ENCODE peak calls at places on chromosomes 13 and 19, in eight cellular contexts. D, S, F, M, E, I, L and H are unnamed samples.

GRCh38 chr19:52221031-52221430 is 31.2 kb downstream of the PPP2R1A start:
- DNase-seq in M (no peak), I (no peak), S (no peak), D (no peak), E (no peak), L (no peak), F (no peak), H (no peak)

GRCh38 chr13:39417643-39418042 is 185.3 kb downstream of the LHFPL6 start:
- DNase-seq in E (no peak), M (no peak), S (peak), D (no peak), I (no peak), L (no peak), F (no peak), H (no peak)

GRCh38 chr19:48480151-48480475 is 10.9 kb downstream of the CYTH2 start:
- DNase-seq in D (no peak), M (no peak), S (no peak), I (no peak), F (peak), L (no peak), E (peak), H (peak)

GRCh38 chr19:45146251-45146650 is 14.5 kb downstream of the NKPD1 start:
- DNase-seq in E (no peak), M (no peak), D (peak), L (no peak), S (no peak), I (no peak), F (no peak), H (no peak)

GRCh38 chr19:48244289-48244688 is 11.4 kb downstream of the CARD8 start:
- DNase-seq in F (no peak), L (no peak), D (no peak), M (no peak), I (no peak), E (no peak), S (no peak), H (no peak)

GRCh38 chr13:99657848-99658265 is 156.6 kb downstream of the TM9SF2 start:
- DNase-seq in M (peak), F (peak), L (no peak), I (peak), D (no peak), E (peak), S (no peak), H (no peak)

GRCh38 chr13:89688908-89689307 is 1658.6 kb upstream of the MIR17HG start:
- DNase-seq in D (no peak), E (no peak), L (no peak), I (no peak), M (peak), S (peak), F (peak), H (no peak)

GRCh38 chr13:23848019-23848418 is 41.2 kb downstream of the MIPEP start:
- DNase-seq in F (no peak), S (no peak), M (no peak), E (no peak), L (no peak), D (no peak), I (no peak), H (no peak)

GRCh38 chr19:11041194-11041593 is 48.1 kb upstream of the LDLR start:
- DNase-seq in E (no peak), I (no peak), L (no peak), S (no peak), M (no peak), D (no peak), F (no peak), H (no peak)